ENCODE peak calls at places on chromosomes 6 and 20, in seven cellular contexts. A is HL-60, U is pancreas, I is PC-3, T is PC-9, G is A549, V is DND-41. K is an unnamed sample.

GRCh38 chr6:5328800-5329199 is 67.5 kb downstream of the FARS2 start:
- DNase-seq in V (no peak), U (no peak), G (no peak), I (no peak), A (no peak), T (no peak), K (no peak)

GRCh38 chr6:166474721-166475565 is 92.2 kb upstream of the MPC1 start:
- DNase-seq in A (no peak), T (no peak), G (no peak), U (no peak), I (no peak), V (no peak), K (no peak)

GRCh38 chr6:33772114-33772830 is 16.7 kb downstream of the LEMD2 start:
- DNase-seq in V (no peak), U (peak), I (no peak), A (no peak), T (no peak), G (no peak), K (peak)

GRCh38 chr20:63641146-63641791 is 12.0 kb downstream of the STMN3 start:
- DNase-seq in I (peak), T (peak), V (no peak), G (no peak), U (peak), A (no peak), K (no peak)

GRCh38 chr6:159830481-159831372 is 30.7 kb downstream of the PNLDC1 start:
- DNase-seq in T (no peak), V (no peak), I (no peak), G (no peak), A (no peak), U (no peak), K (no peak)

GRCh38 chr6:136420853-136421252 is 129.4 kb downstream of the MAP7 start:
- DNase-seq in V (no peak), I (no peak), A (no peak), U (no peak), G (peak), T (no peak), K (no peak)

GRCh38 chr20:8879669-8880068 is 189.2 kb upstream of the PLCB4 start:
- DNase-seq in T (no peak), V (no peak), I (no peak), A (no peak), U (no peak), G (no peak), K (no peak)

GRCh38 chr6:31171931-31172882 is 1.7 kb upstream of the POU5F1 start:
- DNase-seq in U (no peak), A (no peak), G (no peak), V (no peak), I (no peak), T (no peak), K (no peak)

GRCh38 chr6:163533443-163533842 is 118.9 kb downstream of the QKI start:
- DNase-seq in U (no peak), A (peak), T (peak), I (peak), G (peak), V (no peak), K (peak)

GRCh38 chr6:14423330-14423729 is 305.8 kb downstream of the CD83 start:
- DNase-seq in I (no peak), T (no peak), U (no peak), V (no peak), A (no peak), G (no peak), K (no peak)

GRCh38 chr6:169047345-169047744 is 206.3 kb downstream of the THBS2 start:
- DNase-seq in I (no peak), U (no peak), T (no peak), G (no peak), V (no peak), A (no peak), K (no peak)

GRCh38 chr20:58237318-58238182 is 9.1 kb upstream of the ANKRD60 start:
- DNase-seq in I (peak), G (no peak), A (no peak), V (no peak), T (no peak), U (no peak), K (no peak)

GRCh38 chr6:28789553-28790083 is 134.2 kb downstream of the TRIM27 start:
- DNase-seq in I (peak), A (no peak), T (peak), V (peak), U (no peak), G (no peak), K (peak)

GRCh38 chr6:81937296-81937937 is 184.9 kb upstream of the TENT5A start:
- DNase-seq in A (no peak), U (no peak), V (no peak), G (no peak), I (peak), T (no peak), K (no peak)

GRCh38 chr20:49573900-49574416 is 6.0 kb upstream of the PTGIS start:
- DNase-seq in A (no peak), I (no peak), U (no peak), G (no peak), T (peak), V (no peak), K (peak)

GRCh38 chr6:24524801-24525200 is 30.0 kb downstream of the ALDH5A1 start:
- DNase-seq in A (peak), U (no peak), I (peak), V (peak), G (no peak), T (no peak), K (peak)

GRCh38 chr6:72739368-72739779 is 117.5 kb downstream of the KCNQ5 start:
- DNase-seq in U (no peak), G (no peak), V (no peak), T (no peak), I (no peak), A (peak), K (no peak)

GRCh38 chr6:134729590-134729989 is 220.3 kb downstream of the ALDH8A1 start:
- DNase-seq in G (no peak), I (no peak), A (no peak), U (no peak), V (no peak), T (no peak), K (no peak)

GRCh38 chr6:130148181-130148580 is 74.6 kb downstream of the SAMD3 start:
- DNase-seq in I (peak), V (no peak), A (no peak), T (no peak), G (no peak), U (no peak), K (no peak)

GRCh38 chr20:4898282-4898681 is 103.0 kb downstream of the SLC23A2 start:
- DNase-seq in G (no peak), A (no peak), I (peak), V (no peak), U (no peak), T (peak), K (peak)

GRCh38 chr6:2275207-2275891 is 29.9 kb upstream of the GMDS start:
- DNase-seq in U (no peak), V (no peak), I (no peak), G (no peak), A (no peak), T (no peak), K (no peak)

GRCh38 chr6:46781478-46782378 is 11.5 kb upstream of the MEP1A start:
- DNase-seq in U (no peak), V (peak), T (peak), I (peak), G (peak), A (peak), K (peak)

GRCh38 chr20:10622657-10623418 is 51.0 kb downstream of the JAG1 start:
- DNase-seq in T (no peak), A (no peak), U (no peak), I (no peak), V (no peak), G (no peak), K (peak)

GRCh38 chr6:118650500-118651281 is 700 bp downstream of the CEP85L start:
- DNase-seq in A (no peak), I (peak), G (peak), U (peak), V (peak), T (peak), K (peak)

GRCh38 chr6:137236581-137237355 is 17.6 kb upstream of the IFNGR1 start:
- DNase-seq in V (no peak), U (no peak), T (peak), G (no peak), A (no peak), I (peak), K (peak)

GRCh38 chr6:35140991-35141720 is at the start of gene TCP11:
- DNase-seq in G (no peak), A (no peak), U (peak), T (no peak), I (no peak), V (peak), K (no peak)

GRCh38 chr20:1652960-1653359 is 4.6 kb downstream of the SIRPG start:
- DNase-seq in U (no peak), I (no peak), T (no peak), G (no peak), A (no peak), V (peak), K (no peak)

GRCh38 chr6:97215157-97215769 is 67.8 kb downstream of the MMS22L start:
- DNase-seq in G (peak), U (no peak), T (no peak), I (peak), V (peak), A (no peak), K (peak)

GRCh38 chr6:29887330-29887818 is 55.0 kb upstream of the HLA-A start:
- DNase-seq in A (no peak), V (no peak), I (peak), T (no peak), G (no peak), U (peak), K (peak)

GRCh38 chr20:9068896-9069663 is at the start of gene PLCB4:
- DNase-seq in I (peak), G (peak), V (peak), T (peak), A (no peak), U (peak), K (peak)

GRCh38 chr20:25244976-25245375 is 2.9 kb upstream of the PYGB start:
- DNase-seq in V (no peak), T (no peak), A (no peak), G (no peak), U (no peak), I (no peak), K (no peak)

GRCh38 chr6:26022166-26022510 is 59.5 kb downstream of the TRIM38 start:
- DNase-seq in T (peak), V (peak), A (peak), U (no peak), I (peak), G (no peak), K (peak)

GRCh38 chr6:82878812-82879211 is 186.8 kb downstream of the UBE3D start:
- DNase-seq in I (no peak), T (no peak), U (no peak), V (no peak), G (no peak), A (no peak), K (no peak)

DNA sequence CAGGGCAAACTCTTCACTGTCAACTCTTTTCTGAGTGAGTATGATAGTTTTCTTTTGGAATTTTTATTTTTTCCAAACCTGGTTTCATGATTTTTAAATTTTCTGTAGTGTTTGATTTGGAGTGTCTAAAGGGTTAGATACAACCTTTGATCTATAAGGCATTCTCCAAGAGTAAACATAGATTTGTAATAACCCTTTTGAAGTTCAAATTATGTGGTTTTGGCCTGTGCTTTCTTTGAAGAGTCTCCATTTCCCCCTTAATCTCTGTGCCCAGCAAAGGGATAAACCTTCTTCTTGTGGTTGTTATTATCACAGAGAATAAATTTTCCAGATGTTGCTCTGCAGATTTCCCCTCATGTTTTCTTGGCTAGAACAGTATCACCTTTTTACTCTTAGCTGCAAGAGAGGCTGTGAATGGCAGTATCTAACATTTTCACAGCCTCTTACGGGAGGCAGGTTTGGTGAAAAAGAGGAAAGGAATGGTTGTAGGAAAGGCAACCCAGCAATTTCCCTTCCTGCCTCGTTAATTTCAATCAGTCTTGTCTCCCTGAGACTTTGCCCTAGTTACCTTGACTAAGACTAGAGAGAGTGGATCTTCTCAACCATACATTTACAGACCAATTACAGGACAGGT is 83.3 kb upstream of the AKIRIN2 start:
- DNase-seq in A (no peak), T (no peak), I (no peak), U (no peak), V (no peak), G (no peak), K (no peak)
- H3K27ac ChIP-seq in A (no peak), T (no peak), I (no peak), U (no peak), V (no peak), G (no peak), K (no peak)

DNA sequence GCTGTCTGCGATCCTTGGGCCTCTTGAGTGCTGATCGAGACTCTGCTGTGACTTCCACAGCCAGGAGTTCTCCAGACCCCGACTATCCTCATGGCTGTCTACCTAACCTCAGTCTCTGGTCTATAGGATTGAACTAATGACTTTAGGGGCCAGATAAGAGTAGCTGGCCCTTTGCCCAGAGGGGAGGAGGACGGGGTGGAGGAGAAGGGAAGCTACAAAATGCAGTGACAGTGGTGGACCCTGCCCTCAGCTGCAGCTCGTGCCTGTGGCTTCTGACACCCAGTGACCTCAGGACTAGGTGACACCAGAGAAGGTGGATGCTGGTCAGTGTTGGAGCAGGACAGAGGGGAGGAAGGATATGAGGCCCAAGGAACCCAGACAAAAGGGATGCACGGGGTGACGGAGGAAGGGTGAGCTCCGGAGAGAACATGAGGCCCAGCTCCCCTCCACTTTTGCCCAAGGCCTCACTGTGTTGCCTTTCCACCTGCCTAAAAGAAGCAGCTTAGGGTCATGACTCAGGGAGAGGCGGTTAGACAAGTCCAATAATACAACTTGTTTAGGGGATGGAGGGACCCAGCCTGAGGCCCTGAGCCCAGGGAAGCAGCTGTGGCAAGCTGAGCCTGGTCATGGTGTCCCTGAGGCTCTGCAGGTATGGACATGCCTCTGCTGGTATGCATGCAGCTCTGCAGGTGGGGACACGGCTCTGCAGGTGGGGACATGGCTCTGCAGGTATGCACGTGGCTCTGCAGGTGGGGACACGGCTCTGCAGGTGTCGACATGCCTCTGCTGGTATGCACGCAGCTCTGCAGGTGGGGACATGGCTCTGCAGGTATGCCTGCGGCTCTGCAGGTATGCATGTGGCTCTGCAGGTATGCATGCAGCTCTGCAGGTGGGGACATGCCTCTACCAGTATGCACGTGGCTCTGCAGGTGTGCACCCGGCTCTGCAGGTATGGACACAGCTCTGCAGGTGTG is 67.7 kb downstream of the SYNJ2 start:
- DNase-seq in V (no peak), I (no peak), U (no peak), T (no peak), G (no peak), A (no peak), K (peak)
- H3K27ac ChIP-seq in V (no peak), I (no peak), U (no peak), T (no peak), G (peak), A (no peak), K (peak)

GRCh38 chr6:126477678-126478077 is 137.8 kb downstream of the CENPW start:
- DNase-seq in V (no peak), T (no peak), G (no peak), I (no peak), U (no peak), A (no peak), K (no peak)

GRCh38 chr6:126475449-126475848 is 135.5 kb downstream of the CENPW start:
- DNase-seq in G (no peak), V (no peak), I (no peak), T (no peak), U (no peak), A (no peak), K (no peak)

GRCh38 chr6:126480268-126480667 is 140.4 kb downstream of the CENPW start:
- DNase-seq in V (no peak), T (no peak), U (no peak), A (no peak), G (no peak), I (no peak), K (no peak)

DNA sequence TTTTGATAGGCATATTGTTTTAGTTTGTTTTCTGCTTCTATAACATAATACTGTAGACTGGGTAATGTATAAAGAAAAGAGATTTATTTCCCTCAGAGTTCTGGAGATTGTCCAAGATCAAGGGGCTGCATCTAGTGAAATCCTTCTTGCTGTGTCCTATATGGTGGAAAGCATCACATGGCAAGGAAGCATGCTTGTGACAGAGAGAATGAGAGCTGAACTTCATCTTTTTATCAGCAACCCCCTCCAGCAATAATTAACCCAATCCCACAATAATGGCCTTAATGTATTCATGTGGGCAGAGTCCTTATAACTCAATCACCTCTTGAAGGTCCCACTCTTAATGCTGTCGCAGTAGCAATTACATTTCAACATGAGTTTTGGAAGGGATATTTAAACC is 141.4 kb downstream of the CENPW start:
- DNase-seq in G (no peak), U (no peak), A (no peak), I (no peak), T (no peak), V (no peak), K (no peak)
- H3K27ac ChIP-seq in G (no peak), U (no peak), A (no peak), I (no peak), T (no peak), V (no peak), K (no peak)

GRCh38 chr20:41055679-41056078 is 27.1 kb downstream of the TOP1 start:
- DNase-seq in V (no peak), G (no peak), T (no peak), A (no peak), I (no peak), U (no peak), K (no peak)

GRCh38 chr20:41051426-41051825 is 22.8 kb downstream of the TOP1 start:
- DNase-seq in I (no peak), T (no peak), A (no peak), U (no peak), V (no peak), G (no peak), K (no peak)

GRCh38 chr20:41054463-41055230 is 26.0 kb downstream of the TOP1 start:
- DNase-seq in V (no peak), U (no peak), G (no peak), I (no peak), T (no peak), A (no peak), K (peak)

GRCh38 chr20:41050361-41051019 is 21.9 kb downstream of the TOP1 start:
- DNase-seq in U (no peak), T (no peak), I (no peak), V (no peak), A (no peak), G (no peak), K (peak)

GRCh38 chr20:41052742-41053419 is 24.3 kb downstream of the TOP1 start:
- DNase-seq in I (peak), U (no peak), G (no peak), T (no peak), A (no peak), V (no peak), K (peak)
- H3K27ac ChIP-seq in I (no peak), U (no peak), G (no peak), T (no peak), A (no peak), V (no peak), K (no peak)

GRCh38 chr6:149854532-149854931 is 9.6 kb downstream of the LRP11 start:
- DNase-seq in V (no peak), G (peak), I (peak), U (no peak), A (no peak), T (peak), K (peak)

GRCh38 chr6:149855741-149856140 is 8.4 kb downstream of the LRP11 start:
- DNase-seq in I (peak), V (no peak), T (peak), G (no peak), A (no peak), U (no peak), K (no peak)

GRCh38 chr6:149856256-149856994 is 7.7 kb downstream of the LRP11 start:
- DNase-seq in T (no peak), V (no peak), U (no peak), A (no peak), I (peak), G (no peak), K (no peak)

GRCh38 chr6:149852881-149853280 is 11.3 kb downstream of the LRP11 start:
- DNase-seq in I (no peak), U (no peak), A (no peak), G (no peak), V (no peak), T (no peak), K (no peak)

GRCh38 chr6:149855040-149855654 is 9.0 kb downstream of the LRP11 start:
- DNase-seq in G (peak), T (peak), U (no peak), V (no peak), I (peak), A (no peak), K (peak)
- H3K27ac ChIP-seq in G (peak), T (peak), U (no peak), V (no peak), I (peak), A (no peak), K (peak)

GRCh38 chr20:41286240-41286851 is 31.2 kb downstream of the ZHX3 start:
- DNase-seq in I (no peak), G (no peak), U (no peak), T (no peak), V (no peak), A (no peak), K (no peak)
- H3K27ac ChIP-seq in I (no peak), G (no peak), U (no peak), T (no peak), V (no peak), A (no peak), K (no peak)

GRCh38 chr20:22763257-22763906 is 179.0 kb upstream of the FOXA2 start:
- DNase-seq in V (no peak), U (no peak), T (peak), G (peak), I (peak), A (no peak), K (peak)
- H3K27ac ChIP-seq in V (no peak), U (no peak), T (peak), G (peak), I (no peak), A (no peak), K (peak)

K was measured in trophoblast cell.